ENCODE peak calls at places on chromosomes 16 and 17, in five cellular contexts. One of them, this sample, is unnamed.

GRCh38 chr17:64306850-64307463 is 43.9 kb upstream of the TEX2 start:
- DNase-seq in PC-3: peak; percentile 89
- DNase-seq in stimulated activated CD4-positive, alpha-beta T cell treated with anti-CD3 and anti-CD28 coated beads, Interleukin-1b, Interleukin-23, amount 100 ng/mL, for 1 hour: peak; percentile 48
- DNase-seq in renal cortical epithelial cell: peak; percentile 61
- DNase-seq in KBM-7: peak; percentile 75
- DNase-seq in this sample: peak; percentile 80

GRCh38 chr17:8846768-8847211 is 20.7 kb downstream of the PIK3R6 start:
- DNase-seq in PC-3: peak; percentile 35
- DNase-seq in stimulated activated CD4-positive, alpha-beta T cell treated with anti-CD3 and anti-CD28 coated beads, Interleukin-1b, Interleukin-23, amount 100 ng/mL, for 1 hour: no peak
- DNase-seq in renal cortical epithelial cell: no peak
- DNase-seq in KBM-7: peak; percentile 37
- DNase-seq in this sample: peak; percentile 22

GRCh38 chr16:10683160-10683559 is 11.6 kb downstream of the TEKT5 start:
- DNase-seq in PC-3: no peak
- DNase-seq in stimulated activated CD4-positive, alpha-beta T cell treated with anti-CD3 and anti-CD28 coated beads, Interleukin-1b, Interleukin-23, amount 100 ng/mL, for 1 hour: no peak
- DNase-seq in renal cortical epithelial cell: no peak
- DNase-seq in KBM-7: no peak
- DNase-seq in this sample: no peak

GRCh38 chr16:17225551-17225950 is 245.2 kb downstream of the XYLT1 start:
- DNase-seq in PC-3: no peak
- DNase-seq in stimulated activated CD4-positive, alpha-beta T cell treated with anti-CD3 and anti-CD28 coated beads, Interleukin-1b, Interleukin-23, amount 100 ng/mL, for 1 hour: no peak
- DNase-seq in renal cortical epithelial cell: no peak
- DNase-seq in KBM-7: no peak
- DNase-seq in this sample: no peak

GRCh38 chr17:82754297-82755208 is 2.7 kb downstream of the TBCD start:
- DNase-seq in PC-3: no peak
- DNase-seq in stimulated activated CD4-positive, alpha-beta T cell treated with anti-CD3 and anti-CD28 coated beads, Interleukin-1b, Interleukin-23, amount 100 ng/mL, for 1 hour: no peak
- DNase-seq in renal cortical epithelial cell: peak; percentile 68
- DNase-seq in KBM-7: no peak
- DNase-seq in this sample: no peak

GRCh38 chr16:1506494-1507213 is 13.5 kb downstream of the TELO2 start:
- DNase-seq in PC-3: no peak
- DNase-seq in stimulated activated CD4-positive, alpha-beta T cell treated with anti-CD3 and anti-CD28 coated beads, Interleukin-1b, Interleukin-23, amount 100 ng/mL, for 1 hour: no peak
- DNase-seq in renal cortical epithelial cell: no peak
- DNase-seq in KBM-7: no peak
- DNase-seq in this sample: no peak

GRCh38 chr17:31550389-31551056 is 159.0 kb downstream of the RAB11FIP4 start:
- DNase-seq in PC-3: no peak
- DNase-seq in stimulated activated CD4-positive, alpha-beta T cell treated with anti-CD3 and anti-CD28 coated beads, Interleukin-1b, Interleukin-23, amount 100 ng/mL, for 1 hour: no peak
- DNase-seq in renal cortical epithelial cell: no peak
- DNase-seq in KBM-7: no peak
- DNase-seq in this sample: peak; percentile 29

GRCh38 chr17:49984776-49985175 is 10.2 kb downstream of the DLX3 start:
- DNase-seq in PC-3: no peak
- DNase-seq in stimulated activated CD4-positive, alpha-beta T cell treated with anti-CD3 and anti-CD28 coated beads, Interleukin-1b, Interleukin-23, amount 100 ng/mL, for 1 hour: no peak
- DNase-seq in renal cortical epithelial cell: no peak
- DNase-seq in KBM-7: no peak
- DNase-seq in this sample: no peak

GRCh38 chr16:66035096-66035495 is 331.4 kb upstream of the CDH5 start:
- DNase-seq in PC-3: no peak
- DNase-seq in stimulated activated CD4-positive, alpha-beta T cell treated with anti-CD3 and anti-CD28 coated beads, Interleukin-1b, Interleukin-23, amount 100 ng/mL, for 1 hour: no peak
- DNase-seq in renal cortical epithelial cell: no peak
- DNase-seq in KBM-7: no peak
- DNase-seq in this sample: no peak

GRCh38 chr16:69404275-69404805 is 18.5 kb upstream of the TERF2 start:
- DNase-seq in PC-3: no peak
- DNase-seq in stimulated activated CD4-positive, alpha-beta T cell treated with anti-CD3 and anti-CD28 coated beads, Interleukin-1b, Interleukin-23, amount 100 ng/mL, for 1 hour: no peak
- DNase-seq in renal cortical epithelial cell: peak; percentile 85
- DNase-seq in KBM-7: no peak
- DNase-seq in this sample: peak; percentile 90

GRCh38 chr17:66523378-66524174 is 221.2 kb downstream of the PRKCA start:
- DNase-seq in PC-3: no peak
- DNase-seq in stimulated activated CD4-positive, alpha-beta T cell treated with anti-CD3 and anti-CD28 coated beads, Interleukin-1b, Interleukin-23, amount 100 ng/mL, for 1 hour: no peak
- DNase-seq in renal cortical epithelial cell: no peak
- DNase-seq in KBM-7: no peak
- DNase-seq in this sample: no peak

GRCh38 chr17:65487990-65488389 is 73.5 kb downstream of the AXIN2 start:
- DNase-seq in PC-3: no peak
- DNase-seq in stimulated activated CD4-positive, alpha-beta T cell treated with anti-CD3 and anti-CD28 coated beads, Interleukin-1b, Interleukin-23, amount 100 ng/mL, for 1 hour: no peak
- DNase-seq in renal cortical epithelial cell: no peak
- DNase-seq in KBM-7: no peak
- DNase-seq in this sample: no peak

GRCh38 chr16:49019826-49020401 is 261.7 kb downstream of the CBLN1 start:
- DNase-seq in PC-3: peak; percentile 13
- DNase-seq in stimulated activated CD4-positive, alpha-beta T cell treated with anti-CD3 and anti-CD28 coated beads, Interleukin-1b, Interleukin-23, amount 100 ng/mL, for 1 hour: no peak
- DNase-seq in renal cortical epithelial cell: no peak
- DNase-seq in KBM-7: no peak
- DNase-seq in this sample: no peak

GRCh38 chr17:3917391-3917931 is 1.2 kb upstream of the P2RX1 start:
- DNase-seq in PC-3: no peak
- DNase-seq in stimulated activated CD4-positive, alpha-beta T cell treated with anti-CD3 and anti-CD28 coated beads, Interleukin-1b, Interleukin-23, amount 100 ng/mL, for 1 hour: no peak
- DNase-seq in renal cortical epithelial cell: no peak
- DNase-seq in KBM-7: no peak
- DNase-seq in this sample: peak; percentile 22

GRCh38 chr17:2380225-2380922 is 20.5 kb downstream of the MNT start:
- DNase-seq in PC-3: no peak
- DNase-seq in stimulated activated CD4-positive, alpha-beta T cell treated with anti-CD3 and anti-CD28 coated beads, Interleukin-1b, Interleukin-23, amount 100 ng/mL, for 1 hour: no peak
- DNase-seq in renal cortical epithelial cell: no peak
- DNase-seq in KBM-7: no peak
- DNase-seq in this sample: no peak

GRCh38 chr16:58336332-58337089 is 41.7 kb upstream of the PRSS54 start:
- DNase-seq in PC-3: peak; percentile 87
- DNase-seq in stimulated activated CD4-positive, alpha-beta T cell treated with anti-CD3 and anti-CD28 coated beads, Interleukin-1b, Interleukin-23, amount 100 ng/mL, for 1 hour: peak; percentile 82
- DNase-seq in renal cortical epithelial cell: peak; percentile 65
- DNase-seq in KBM-7: peak; percentile 93
- DNase-seq in this sample: peak; percentile 40

GRCh38 chr16:57134982-57135381 is 42.6 kb downstream of the CPNE2 start:
- DNase-seq in PC-3: peak; percentile 13
- DNase-seq in stimulated activated CD4-positive, alpha-beta T cell treated with anti-CD3 and anti-CD28 coated beads, Interleukin-1b, Interleukin-23, amount 100 ng/mL, for 1 hour: no peak
- DNase-seq in renal cortical epithelial cell: no peak
- DNase-seq in KBM-7: no peak
- DNase-seq in this sample: no peak

GRCh38 chr16:89089142-89089541 is 4.5 kb upstream of the ACSF3 start:
- DNase-seq in PC-3: no peak
- DNase-seq in stimulated activated CD4-positive, alpha-beta T cell treated with anti-CD3 and anti-CD28 coated beads, Interleukin-1b, Interleukin-23, amount 100 ng/mL, for 1 hour: no peak
- DNase-seq in renal cortical epithelial cell: no peak
- DNase-seq in KBM-7: no peak
- DNase-seq in this sample: no peak

GRCh38 chr17:55458977-55459376 is 37.3 kb upstream of the MMD start:
- DNase-seq in PC-3: peak; percentile 95
- DNase-seq in stimulated activated CD4-positive, alpha-beta T cell treated with anti-CD3 and anti-CD28 coated beads, Interleukin-1b, Interleukin-23, amount 100 ng/mL, for 1 hour: peak; percentile 32
- DNase-seq in renal cortical epithelial cell: peak; percentile 96
- DNase-seq in KBM-7: no peak
- DNase-seq in this sample: peak; percentile 30

GRCh38 chr17:60335289-60335688 is 56.6 kb downstream of the USP32 start:
- DNase-seq in PC-3: peak; percentile 20
- DNase-seq in stimulated activated CD4-positive, alpha-beta T cell treated with anti-CD3 and anti-CD28 coated beads, Interleukin-1b, Interleukin-23, amount 100 ng/mL, for 1 hour: no peak
- DNase-seq in renal cortical epithelial cell: peak; percentile 65
- DNase-seq in KBM-7: no peak
- DNase-seq in this sample: no peak

GRCh38 chr16:82005491-82005830 is 5.8 kb downstream of the SDR42E1 start:
- DNase-seq in PC-3: no peak
- DNase-seq in stimulated activated CD4-positive, alpha-beta T cell treated with anti-CD3 and anti-CD28 coated beads, Interleukin-1b, Interleukin-23, amount 100 ng/mL, for 1 hour: no peak
- DNase-seq in renal cortical epithelial cell: no peak
- DNase-seq in KBM-7: no peak
- DNase-seq in this sample: no peak

GRCh38 chr17:11330871-11331270 is 89.9 kb downstream of the SHISA6 start:
- DNase-seq in PC-3: no peak
- DNase-seq in stimulated activated CD4-positive, alpha-beta T cell treated with anti-CD3 and anti-CD28 coated beads, Interleukin-1b, Interleukin-23, amount 100 ng/mL, for 1 hour: no peak
- DNase-seq in renal cortical epithelial cell: no peak
- DNase-seq in KBM-7: no peak
- DNase-seq in this sample: no peak

GRCh38 chr17:66580601-66581385 is 254.1 kb upstream of the CACNG5 start:
- DNase-seq in PC-3: no peak
- DNase-seq in stimulated activated CD4-positive, alpha-beta T cell treated with anti-CD3 and anti-CD28 coated beads, Interleukin-1b, Interleukin-23, amount 100 ng/mL, for 1 hour: no peak
- DNase-seq in renal cortical epithelial cell: no peak
- DNase-seq in KBM-7: no peak
- DNase-seq in this sample: peak; percentile 82

GRCh38 chr17:1755993-1756306 is 5.9 kb upstream of the SERPINF1 start:
- DNase-seq in PC-3: no peak
- DNase-seq in stimulated activated CD4-positive, alpha-beta T cell treated with anti-CD3 and anti-CD28 coated beads, Interleukin-1b, Interleukin-23, amount 100 ng/mL, for 1 hour: no peak
- DNase-seq in renal cortical epithelial cell: no peak
- DNase-seq in KBM-7: no peak
- DNase-seq in this sample: no peak